ENCODE peak calls at places on chromosomes 5 and 9, in seven cellular contexts. F is right atrium auricular region, Z is GM12865, S is sigmoid colon, D is epithelial cell of esophagus, P is lung, E is GM12878. U is an unnamed sample.

GRCh38 chr5:15385553-15385952 is 114.4 kb upstream of the FBXL7 start:
- DNase-seq in F (no peak), Z (no peak), S (no peak), D (no peak), P (no peak), E (no peak), U (no peak)

GRCh38 chr9:93116049-93116961 is 17.7 kb downstream of the NINJ1 start:
- DNase-seq in F (peak), Z (no peak), S (peak), D (no peak), P (peak), E (no peak), U (no peak)

GRCh38 chr5:60453186-60453976 is 246.6 kb downstream of the DEPDC1B start:
- DNase-seq in F (no peak), Z (no peak), S (no peak), D (peak), P (no peak), E (no peak), U (no peak)

GRCh38 chr5:88671808-88672499 is 211.0 kb downstream of the MEF2C start:
- DNase-seq in F (no peak), Z (no peak), S (no peak), D (no peak), P (no peak), E (no peak), U (no peak)

GRCh38 chr9:116149844-116150243 is 3.7 kb upstream of the PAPPA start:
- DNase-seq in F (no peak), Z (peak), S (no peak), D (peak), P (peak), E (no peak), U (no peak)

GRCh38 chr5:122951658-122952057 is 84.9 kb downstream of the PPIC start:
- DNase-seq in F (no peak), Z (no peak), S (no peak), D (peak), P (no peak), E (no peak), U (no peak)

GRCh38 chr5:163563112-163563511 is 57.7 kb downstream of the MAT2B start:
- DNase-seq in F (no peak), Z (no peak), S (no peak), D (no peak), P (no peak), E (no peak), U (no peak)

GRCh38 chr9:135299239-135299590 is 180.4 kb upstream of the PPP1R26 start:
- DNase-seq in F (no peak), Z (no peak), S (no peak), D (no peak), P (no peak), E (no peak), U (no peak)

GRCh38 chr9:91395553-91396470 is 27.8 kb downstream of the NFIL3 start:
- DNase-seq in F (no peak), Z (peak), S (no peak), D (peak), P (no peak), E (peak), U (peak)

GRCh38 chr5:37916525-37916924 is 76.7 kb upstream of the GDNF start:
- DNase-seq in F (no peak), Z (no peak), S (no peak), D (peak), P (no peak), E (no peak), U (no peak)

GRCh38 chr9:99948896-99949295 is 42.4 kb downstream of the STX17 start:
- DNase-seq in F (no peak), Z (no peak), S (no peak), D (no peak), P (no peak), E (no peak), U (no peak)

GRCh38 chr9:137311171-137311970 is 9.3 kb upstream of the NRARP start:
- DNase-seq in F (no peak), Z (no peak), S (no peak), D (peak), P (no peak), E (no peak), U (no peak)

GRCh38 chr9:84615574-84615973 is 54.0 kb upstream of the NTRK2 start:
- DNase-seq in F (no peak), Z (no peak), S (no peak), D (no peak), P (no peak), E (no peak), U (no peak)

GRCh38 chr5:32848681-32849080 is 137.6 kb downstream of the NPR3 start:
- DNase-seq in F (no peak), Z (no peak), S (no peak), D (no peak), P (no peak), E (no peak), U (no peak)

GRCh38 chr9:80449513-80449912 is 877.7 kb downstream of the TLE4 start:
- DNase-seq in F (no peak), Z (no peak), S (no peak), D (no peak), P (no peak), E (no peak), U (no peak)

GRCh38 chr5:15539951-15540350 is 40.0 kb downstream of the FBXL7 start:
- DNase-seq in F (no peak), Z (no peak), S (no peak), D (no peak), P (no peak), E (no peak), U (no peak)

GRCh38 chr5:9082996-9083395 is 462.9 kb downstream of the SEMA5A start:
- DNase-seq in F (no peak), Z (no peak), S (no peak), D (no peak), P (no peak), E (no peak), U (no peak)

GRCh38 chr5:67350185-67350584 is 153.6 kb upstream of the CD180 start:
- DNase-seq in F (no peak), Z (no peak), S (no peak), D (no peak), P (no peak), E (no peak), U (no peak)

GRCh38 chr5:72511371-72512178 is 4.4 kb upstream of the ZNF366 start:
- DNase-seq in F (no peak), Z (no peak), S (no peak), D (peak), P (no peak), E (no peak), U (no peak)

GRCh38 chr9:99690573-99690972 is 131.1 kb upstream of the NR4A3 start:
- DNase-seq in F (no peak), Z (peak), S (no peak), D (no peak), P (no peak), E (no peak), U (no peak)

GRCh38 chr5:113202904-113203716 is 226.5 kb downstream of the DCP2 start:
- DNase-seq in F (peak), Z (no peak), S (peak), D (peak), P (peak), E (no peak), U (no peak)

GRCh38 chr9:121566401-121567141 is 66.9 kb upstream of the GGTA1 start:
- DNase-seq in F (peak), Z (no peak), S (peak), D (peak), P (no peak), E (no peak), U (no peak)

DNA sequence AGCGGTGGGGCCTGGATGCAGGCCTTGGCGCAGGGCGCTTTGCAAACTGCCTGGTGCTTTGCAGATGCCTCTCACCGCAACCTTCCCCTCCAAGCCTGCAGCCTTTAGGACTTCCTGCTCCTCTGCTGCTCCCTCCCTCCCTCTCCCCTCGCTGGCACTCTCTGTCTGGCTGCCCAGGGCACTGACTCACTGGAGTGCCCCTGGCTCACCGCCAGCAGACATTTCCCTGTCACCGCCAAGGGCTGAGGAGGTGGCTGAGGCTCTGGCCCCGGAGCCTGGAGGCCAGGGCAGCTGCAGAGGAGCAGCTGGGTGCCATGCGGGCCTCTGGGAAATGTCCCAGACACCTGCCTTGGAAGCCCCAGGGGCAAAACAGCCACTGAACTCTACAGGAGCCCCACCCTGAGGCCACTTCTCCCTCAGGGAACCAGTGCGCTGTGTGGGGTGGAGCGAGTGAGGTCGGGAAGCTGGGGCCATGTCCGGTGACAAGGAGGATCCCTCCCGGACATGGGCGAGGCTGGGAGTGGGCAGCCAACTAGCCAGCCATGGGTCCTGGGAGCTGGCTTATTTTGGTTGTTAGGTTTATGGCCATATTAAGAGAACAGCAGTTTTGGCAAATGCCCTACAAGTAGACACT is 53.4 kb downstream of the TENT4A start:
- DNase-seq in F (peak), Z (peak), S (peak), D (peak), P (peak), E (no peak), U (no peak)
- H3K4me3 ChIP-seq in F (peak), Z (no peak), S (no peak), D (no peak), P (no peak), E (no peak), U (no peak)

DNA sequence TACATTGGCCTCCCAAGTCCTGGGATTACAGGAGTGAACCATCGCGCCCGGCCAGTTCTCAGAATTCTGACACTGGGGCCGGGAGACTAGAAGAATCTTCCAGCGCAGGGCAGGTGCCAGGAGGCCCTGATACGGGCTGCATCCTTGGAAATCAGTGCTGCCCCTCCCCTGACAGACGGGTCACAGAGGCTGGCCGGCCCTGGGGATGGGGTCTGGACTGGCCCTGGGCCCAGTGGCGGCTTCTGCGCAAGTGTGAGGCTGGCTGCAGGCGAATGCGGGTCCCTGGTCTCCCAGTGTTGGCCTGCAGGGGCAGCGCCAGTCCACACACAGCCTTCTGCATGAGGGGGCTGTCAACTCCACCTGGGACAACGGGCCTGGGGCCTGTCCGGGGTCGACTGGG is 831 bp upstream of the TBC1D9B start:
- DNase-seq in F (no peak), Z (no peak), S (no peak), D (no peak), P (no peak), E (no peak), U (no peak)
- TF ChIP-seq CTCF in F (no peak), Z (no peak), S (no peak), D (no peak), P (no peak), E (peak), U (no peak)

GRCh38 chr5:43171926-43172325 is 20.1 kb upstream of the NIM1K start:
- DNase-seq in F (no peak), Z (no peak), S (no peak), D (peak), P (no peak), E (no peak), U (no peak)

GRCh38 chr5:43172779-43173178 is 19.2 kb upstream of the NIM1K start:
- DNase-seq in F (no peak), Z (no peak), S (no peak), D (no peak), P (no peak), E (no peak), U (no peak)

GRCh38 chr5:43174586-43174985 is 17.4 kb upstream of the NIM1K start:
- DNase-seq in F (no peak), Z (no peak), S (no peak), D (peak), P (no peak), E (no peak), U (no peak)

GRCh38 chr5:43168175-43168574 is 23.9 kb upstream of the NIM1K start:
- DNase-seq in F (no peak), Z (no peak), S (no peak), D (no peak), P (no peak), E (no peak), U (no peak)

GRCh38 chr5:43171441-43171840 is 20.6 kb upstream of the NIM1K start:
- DNase-seq in F (no peak), Z (no peak), S (no peak), D (no peak), P (no peak), E (no peak), U (no peak)
- H3K4me3 ChIP-seq in F (no peak), Z (no peak), S (no peak), D (no peak), P (no peak), E (no peak), U (no peak)

DNA sequence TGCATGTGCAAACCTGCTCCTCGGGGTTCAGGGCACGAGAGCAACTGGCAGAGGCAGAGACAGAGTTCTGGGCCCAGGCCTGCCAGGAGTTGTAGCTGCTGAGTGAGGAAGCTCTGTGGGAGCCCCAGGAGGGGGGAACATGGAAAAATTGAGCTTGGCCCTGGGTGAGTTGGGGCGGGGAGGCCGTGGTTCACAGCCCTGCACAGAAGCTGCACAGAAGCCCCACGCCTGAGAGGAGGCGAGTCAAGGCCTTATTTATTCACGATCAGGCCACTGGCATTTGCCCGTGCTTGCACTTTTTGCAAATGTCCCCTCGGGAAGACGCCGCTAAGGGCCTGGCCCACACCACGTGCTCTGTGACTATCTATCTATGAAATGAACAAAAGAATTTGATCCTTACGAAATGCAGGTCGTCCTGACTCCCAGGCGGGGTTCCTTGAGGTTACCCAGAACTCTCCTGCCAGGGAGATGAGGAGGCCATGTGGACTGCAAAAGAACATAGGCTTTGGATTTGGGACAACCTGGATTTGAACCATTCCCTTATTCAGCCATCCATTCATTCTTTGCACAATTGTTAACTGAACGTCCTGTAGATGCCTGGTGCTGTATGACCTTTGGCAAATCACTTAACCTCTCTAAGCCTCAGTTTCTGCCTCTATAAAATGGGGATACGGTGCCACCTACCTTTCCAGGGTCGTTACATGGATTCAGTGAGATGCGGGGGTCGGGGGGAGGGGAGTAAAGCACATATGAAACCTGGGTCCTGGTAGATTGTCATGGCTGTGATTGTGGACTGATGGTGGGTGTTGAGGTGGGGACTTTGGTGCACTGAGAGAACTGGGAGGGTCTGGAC is 17.9 kb downstream of the COL27A1 start:
- DNase-seq in F (no peak), Z (no peak), S (peak), D (peak), P (no peak), E (no peak), U (no peak)
- TF ChIP-seq CTCF in F (no peak), Z (no peak), S (no peak), D (no peak), P (no peak), E (no peak), U (no peak)

DNA sequence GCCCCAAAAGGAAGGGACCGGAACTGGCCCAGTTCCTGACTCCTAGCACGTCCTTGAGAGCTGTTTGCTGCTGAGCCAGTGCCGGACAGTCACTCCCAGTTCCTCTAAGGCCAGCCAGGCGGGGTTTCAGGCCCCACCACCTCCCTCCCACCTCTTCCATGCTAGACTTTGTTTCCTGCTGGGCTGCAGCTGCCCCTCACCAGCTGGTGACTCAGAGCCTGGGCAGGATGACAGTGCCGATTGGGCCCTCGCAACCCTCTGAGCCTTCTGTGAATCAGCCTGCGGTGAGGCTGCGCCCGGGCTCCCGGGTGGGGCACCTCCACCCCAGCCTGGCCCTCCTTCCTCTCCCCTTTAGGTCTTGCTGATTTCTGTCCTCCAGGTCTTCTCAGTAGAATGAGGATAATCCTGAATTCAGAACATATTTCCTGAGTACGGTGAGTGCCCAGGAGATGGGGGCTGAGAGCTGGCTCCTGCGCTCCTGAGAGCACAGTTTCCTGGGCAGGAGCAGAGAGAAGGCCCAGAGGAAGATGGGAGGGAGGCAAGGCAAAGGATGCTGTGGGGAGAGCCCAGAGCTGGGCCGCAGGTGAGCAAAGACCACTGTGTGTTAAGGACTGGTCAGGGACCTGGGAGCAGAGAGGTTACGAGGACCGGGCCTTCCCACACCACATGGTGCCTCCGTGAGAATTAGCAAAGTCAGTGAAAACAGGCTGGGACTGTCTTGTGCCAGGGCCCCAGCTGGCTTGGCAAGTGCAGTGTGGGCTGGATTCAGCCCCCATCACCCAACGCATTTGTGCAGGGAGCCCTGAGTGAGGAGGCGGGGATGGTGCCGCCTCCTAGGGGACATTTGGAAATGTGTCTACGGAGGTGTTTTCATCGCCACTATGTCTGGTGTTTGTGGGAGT is 32.9 kb upstream of the STXBP1 start:
- DNase-seq in F (peak), Z (no peak), S (peak), D (peak), P (peak), E (peak), U (no peak)
- H3K4me3 ChIP-seq in F (peak), Z (no peak), S (peak), D (peak), P (peak), E (no peak), U (no peak)

GRCh38 chr9:71669265-71669975 is 98.9 kb downstream of the CEMIP2 start:
- DNase-seq in F (no peak), Z (no peak), S (no peak), D (no peak), P (no peak), E (no peak), U (no peak)
- TF ChIP-seq CTCF in F (no peak), Z (no peak), S (no peak), D (no peak), P (no peak), E (no peak), U (no peak)

GRCh38 chr9:12776775-12777055 is 1.9 kb downstream of the LURAP1L start:
- DNase-seq in F (no peak), Z (no peak), S (no peak), D (peak), P (no peak), E (no peak), U (no peak)

GRCh38 chr9:12775963-12776774 is 1.3 kb downstream of the LURAP1L start:
- DNase-seq in F (peak), Z (peak), S (peak), D (peak), P (peak), E (no peak), U (no peak)

GRCh38 chr9:12775373-12775962 is 648 bp downstream of the LURAP1L start:
- DNase-seq in F (no peak), Z (no peak), S (peak), D (no peak), P (no peak), E (no peak), U (no peak)

GRCh38 chr9:12778389-12778788 is 3.6 kb downstream of the LURAP1L start:
- DNase-seq in F (no peak), Z (no peak), S (no peak), D (peak), P (no peak), E (no peak), U (no peak)

DNA sequence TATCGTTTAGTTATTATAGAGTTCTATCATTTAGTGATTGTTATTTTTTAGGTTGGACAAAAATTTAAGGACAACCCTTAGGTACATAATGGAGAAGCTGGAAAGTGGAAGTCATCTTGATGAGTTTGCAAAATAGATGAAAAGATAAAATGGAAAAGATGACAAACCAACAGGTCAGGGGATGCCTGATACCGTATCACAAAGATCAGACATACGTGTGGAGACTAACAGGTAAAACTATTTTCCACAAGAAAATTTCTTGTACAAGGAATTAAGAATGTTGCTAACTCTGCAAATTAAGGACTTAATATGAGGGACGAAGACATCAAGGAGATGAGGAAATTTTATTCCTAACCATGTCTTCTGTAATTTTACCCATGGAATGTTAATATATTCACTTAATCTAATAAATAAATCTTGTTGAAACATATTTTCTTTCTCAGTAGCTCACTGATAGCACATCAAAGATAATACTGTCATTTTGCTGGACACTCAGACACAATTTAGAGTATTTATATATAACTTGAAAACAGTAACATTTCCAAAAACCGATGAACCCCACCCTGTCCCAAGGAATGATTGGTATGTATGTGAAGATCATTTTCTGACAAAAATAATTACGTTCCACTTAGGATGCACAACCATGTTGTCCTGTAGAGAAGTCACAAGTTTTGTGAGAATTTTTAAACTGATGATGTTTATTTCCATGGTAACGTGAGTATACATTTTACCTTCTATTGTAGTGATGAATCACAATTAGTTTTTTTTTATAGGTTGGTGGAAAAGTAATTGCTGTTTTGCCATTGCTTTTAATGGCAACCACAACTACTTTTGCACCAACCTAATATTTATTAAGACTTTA is 2.6 kb downstream of the LURAP1L start:
- DNase-seq in F (no peak), Z (no peak), S (no peak), D (no peak), P (no peak), E (no peak), U (no peak)
- H3K4me3 ChIP-seq in F (peak), Z (no peak), S (peak), D (peak), P (no peak), E (no peak), U (no peak)

GRCh38 chr9:133473743-133474142 is 5.2 kb downstream of the SLC2A6 start:
- DNase-seq in F (no peak), Z (no peak), S (no peak), D (no peak), P (no peak), E (no peak), U (no peak)
- TF ChIP-seq CTCF in F (no peak), Z (no peak), S (no peak), D (no peak), P (no peak), E (no peak), U (no peak)